ENCODE peak calls at places on chromosomes 4 and X, in five cellular contexts. L is GM23338, C is adrenal gland, T is heart left ventricle, Z is tibial artery. E is an unnamed sample.

GRCh38 chr4:2260336-2261109 is 1.4 kb downstream of the MXD4 start:
- DNase-seq in C (peak), Z (peak), T (peak), L (no peak), E (no peak)

GRCh38 chrX:123217077-123217476 is 33.0 kb downstream of the GRIA3 start:
- DNase-seq in Z (peak), C (peak), T (no peak), L (no peak), E (no peak)

GRCh38 chr4:134935320-134935719 is 733.7 kb upstream of the PABPC4L start:
- DNase-seq in C (no peak), Z (no peak), T (no peak), L (peak), E (peak)

GRCh38 chrX:107628662-107629532 is 587 bp downstream of the PRPS1 start:
- DNase-seq in L (peak), C (peak), Z (peak), T (peak), E (peak)

GRCh38 chr4:158051401-158052235 is 121.2 kb downstream of the GASK1B start:
- DNase-seq in C (peak), T (no peak), Z (peak), L (no peak), E (no peak)

GRCh38 chr4:182212211-182212761 is 30.9 kb upstream of the TENM3 start:
- DNase-seq in C (peak), T (no peak), L (peak), Z (no peak), E (peak)

GRCh38 chr4:142044271-142044670 is 407.9 kb downstream of the IL15 start:
- DNase-seq in C (no peak), L (peak), T (no peak), Z (no peak), E (no peak)

GRCh38 chrX:39480966-39481365 is 616.8 kb downstream of the BCOR start:
- DNase-seq in T (no peak), L (no peak), Z (no peak), C (no peak), E (no peak)

GRCh38 chrX:41634284-41634683 is 54.5 kb upstream of the GPR34 start:
- DNase-seq in T (no peak), C (no peak), L (no peak), Z (peak), E (no peak)

GRCh38 chr4:118969359-118969758 is 80.7 kb downstream of the SYNPO2 start:
- DNase-seq in Z (peak), L (peak), T (peak), C (peak), E (peak)

GRCh38 chrX:43881410-43882293 is 598 bp downstream of the MAOB start:
- DNase-seq in L (no peak), Z (no peak), C (peak), T (no peak), E (no peak)

GRCh38 chr4:159267023-159267939 is 164.4 kb downstream of the RAPGEF2 start:
- DNase-seq in L (no peak), Z (no peak), C (peak), T (no peak), E (no peak)

GRCh38 chr4:155342142-155342541 is 34.6 kb downstream of the MAP9 start:
- DNase-seq in Z (no peak), C (no peak), L (no peak), T (no peak), E (no peak)

GRCh38 chr4:3529363-3529762 is 2.9 kb downstream of the LRPAP1 start:
- DNase-seq in L (no peak), Z (peak), C (peak), T (no peak), E (no peak)

GRCh38 chr4:3879681-3880594 is 113.8 kb downstream of the ADRA2C start:
- DNase-seq in C (no peak), L (peak), T (no peak), Z (peak), E (no peak)

GRCh38 chrX:153818571-153819397 is 11.6 kb downstream of the PDZD4 start:
- DNase-seq in L (peak), Z (no peak), C (no peak), T (peak), E (peak)

GRCh38 chr4:85952518-85952917 is 407.3 kb downstream of the MAPK10 start:
- DNase-seq in T (no peak), Z (no peak), C (no peak), L (no peak), E (no peak)

GRCh38 chr4:84944952-84945351 is 21.5 kb downstream of the WDFY3 start:
- DNase-seq in L (no peak), Z (no peak), T (no peak), C (peak), E (no peak)

GRCh38 chr4:85812776-85813175 is 337.8 kb downstream of the ARHGAP24 start:
- DNase-seq in L (no peak), C (no peak), T (no peak), Z (no peak), E (no peak)

GRCh38 chr4:107997001-107997788 is 7.5 kb downstream of the HADH start:
- DNase-seq in Z (peak), L (no peak), C (peak), T (peak), E (no peak)

GRCh38 chrX:114985967-114986592 is 31.3 kb downstream of the IL13RA2 start:
- DNase-seq in T (no peak), Z (no peak), C (no peak), L (no peak), E (no peak)

GRCh38 chr4:9800878-9801277 is 19.4 kb downstream of the DRD5 start:
- DNase-seq in Z (no peak), C (no peak), T (no peak), L (no peak), E (no peak)

GRCh38 chrX:29858714-29859113 is 356.6 kb upstream of the MAGEB2 start:
- DNase-seq in Z (no peak), T (no peak), C (no peak), L (no peak), E (no peak)

GRCh38 chr4:10456270-10457254 is 664 bp downstream of the ZNF518B start:
- DNase-seq in L (peak), C (peak), Z (peak), T (peak), E (peak)

GRCh38 chrX:56800801-56801200 is 71.8 kb downstream of the NBDY start:
- DNase-seq in Z (no peak), T (no peak), L (no peak), C (peak), E (no peak)

GRCh38 chrX:124098089-124098488 is 136.6 kb downstream of the STAG2 start:
- DNase-seq in T (no peak), C (no peak), Z (no peak), L (peak), E (no peak)

GRCh38 chr4:132540797-132541196 is 608.3 kb upstream of the PCDH10 start:
- DNase-seq in Z (no peak), C (no peak), T (no peak), L (no peak), E (no peak)

GRCh38 chrX:140050906-140051305 is 85.6 kb upstream of the CXorf66 start:
- DNase-seq in C (no peak), Z (no peak), T (no peak), L (peak), E (no peak)

GRCh38 chr4:80094191-80094590 is 21.2 kb upstream of the ANTXR2 start:
- DNase-seq in Z (no peak), C (no peak), L (no peak), T (no peak), E (no peak)

GRCh38 chr4:13246107-13246506 is 238.0 kb downstream of the RAB28 start:
- DNase-seq in T (no peak), L (no peak), C (no peak), Z (no peak), E (no peak)

GRCh38 chr4:103405415-103405814 is 207.3 kb upstream of the CENPE start:
- DNase-seq in L (no peak), C (no peak), Z (no peak), T (no peak), E (no peak)

GRCh38 chr4:41881931-41882621 is 53.2 kb upstream of the TMEM33 start:
- DNase-seq in C (peak), L (peak), Z (no peak), T (no peak), E (no peak)

GRCh38 chrX:124190440-124190839 is 142.0 kb upstream of the TEX13D start:
- DNase-seq in C (no peak), L (no peak), T (no peak), Z (no peak), E (no peak)

GRCh38 chr4:13543648-13544555 is at the start of gene NKX3-2:
- DNase-seq in L (peak), Z (no peak), T (peak), C (no peak), E (no peak)

GRCh38 chr4:183471960-183472708 is 27.7 kb downstream of the CDKN2AIP start:
- DNase-seq in T (peak), Z (peak), C (peak), L (peak), E (peak)

GRCh38 chr4:165763640-165764039 is 109.4 kb upstream of the TLL1 start:
- DNase-seq in L (no peak), Z (no peak), T (no peak), C (no peak), E (no peak)
- H3K4me3 ChIP-seq in L (no peak), Z (no peak), T (no peak), C (no peak), E (no peak)

DNA sequence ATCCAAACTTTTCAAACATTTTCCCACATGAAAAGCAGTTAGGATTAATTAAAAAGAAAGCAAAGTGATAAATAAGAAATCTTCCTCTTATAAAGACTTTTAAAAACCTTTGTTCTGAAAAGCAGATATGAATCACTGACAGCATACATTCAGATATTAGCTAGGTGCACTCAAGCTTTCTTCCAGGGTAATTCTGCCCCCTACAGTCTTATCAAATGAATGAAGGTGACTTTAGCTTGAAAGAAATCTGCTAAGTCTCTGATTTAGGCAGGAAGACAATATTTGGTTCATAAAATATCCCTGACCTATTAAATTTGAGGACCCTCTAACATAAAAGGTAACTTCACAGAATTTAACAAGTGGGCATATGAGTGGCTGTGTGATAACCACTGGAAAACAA is 209.1 kb upstream of the FAM47A start:
- DNase-seq in L (peak), C (no peak), T (no peak), Z (no peak), E (no peak)
- TF ChIP-seq CTCF in L (peak), C (no peak), T (no peak), Z (no peak), E (no peak)

GRCh38 chrX:48975041-48975440 is 3.4 kb upstream of the KCND1 start:
- DNase-seq in Z (no peak), C (no peak), L (no peak), T (no peak), E (no peak)

GRCh38 chrX:48971325-48972213 is at the start of gene KCND1:
- DNase-seq in T (peak), C (peak), L (peak), Z (peak), E (peak)

GRCh38 chrX:48974574-48974973 is 2.9 kb upstream of the KCND1 start:
- DNase-seq in C (no peak), T (no peak), L (no peak), Z (no peak), E (no peak)

GRCh38 chrX:48974033-48974432 is 2.4 kb upstream of the KCND1 start:
- DNase-seq in C (no peak), L (no peak), Z (no peak), T (no peak), E (no peak)

DNA sequence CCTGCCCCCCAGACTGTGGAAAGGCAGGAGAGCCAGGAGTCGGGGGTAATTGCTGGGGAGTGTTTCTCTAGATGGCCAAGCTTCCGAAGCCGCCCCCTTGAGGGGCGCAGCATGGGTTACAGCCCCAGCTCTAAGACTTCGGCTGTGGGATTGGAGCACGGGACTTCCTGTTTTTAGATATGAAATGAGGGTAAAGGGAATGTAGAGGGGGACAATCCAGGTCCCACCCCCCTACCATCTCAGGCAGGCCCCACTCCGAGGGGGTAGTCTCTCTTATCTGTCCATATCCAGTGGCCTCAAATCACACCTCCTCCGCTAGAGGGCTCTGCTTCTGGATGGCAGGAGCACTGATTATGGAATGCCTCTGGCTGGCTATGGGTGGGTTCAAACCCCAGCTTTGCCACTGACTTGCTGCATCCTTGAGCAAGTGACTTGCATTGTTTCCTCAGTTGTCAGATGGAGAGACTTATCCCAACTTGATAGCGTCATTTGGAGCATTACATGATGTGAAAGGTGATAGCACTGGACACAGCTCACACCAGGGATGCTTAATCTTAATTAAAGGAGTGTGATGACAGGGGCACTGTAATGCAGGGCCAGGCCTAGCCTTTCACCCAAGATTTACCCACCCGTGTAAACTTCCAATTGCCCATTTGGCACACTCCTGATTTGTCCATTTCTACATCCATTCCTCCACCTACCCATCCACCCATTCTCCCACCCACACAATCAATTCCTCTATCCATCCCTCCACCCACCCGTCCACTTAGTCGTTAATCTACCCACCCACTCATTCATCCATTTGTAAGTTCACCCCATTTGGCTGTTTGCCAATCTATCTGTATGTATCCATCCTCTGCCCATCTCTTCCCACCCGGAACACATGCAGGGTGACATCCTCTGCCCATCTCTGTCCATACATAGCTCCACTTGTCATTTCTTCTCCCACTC is 845 bp upstream of the KCND1 start:
- DNase-seq in C (peak), Z (peak), L (peak), T (peak), E (peak)
- H3K4me3 ChIP-seq in C (no peak), Z (peak), L (peak), T (peak), E (peak)

GRCh38 chr4:152460488-152460887 is 75.4 kb downstream of the FBXW7 start:
- DNase-seq in C (no peak), L (no peak), Z (no peak), T (no peak), E (no peak)
- TF ChIP-seq CTCF in C (no peak), L (no peak), Z (no peak), T (peak), E (no peak)